ENCODE peak calls at places on chromosomes 6 and 20, in six cellular contexts. E, L, Y, Z, Q and A are unnamed samples.

GRCh38 chr6:119586250-119586882 is 236.8 kb upstream of the MAN1A1 start:
- DNase-seq in Z (no peak), Y (no peak), E (no peak), Q (no peak), L (no peak), A (no peak)

GRCh38 chr6:157241411-157241979 is 81.8 kb downstream of the TMEM242 start:
- DNase-seq in Q (no peak), Y (no peak), Z (no peak), E (no peak), L (no peak), A (no peak)

GRCh38 chr20:59078231-59078630 is 35.6 kb upstream of the PRELID3B start:
- DNase-seq in E (no peak), Y (no peak), Z (no peak), L (no peak), Q (no peak), A (no peak)

GRCh38 chr6:36615018-36615761 is 21.0 kb downstream of the SRSF3 start:
- DNase-seq in Y (no peak), L (peak; percentile 51), E (peak; percentile 29), Z (peak; percentile 58), Q (no peak), A (peak; percentile 39)

GRCh38 chr6:9504191-9504590 is 910.7 kb downstream of the TFAP2A start:
- DNase-seq in Z (no peak), Y (no peak), Q (no peak), E (peak; percentile 74), L (no peak), A (no peak)

GRCh38 chr6:66183982-66184555 is 477.0 kb upstream of the EYS start:
- DNase-seq in Y (no peak), L (no peak), Z (no peak), E (no peak), Q (no peak), A (peak; percentile 27)

GRCh38 chr20:46731770-46732169 is 22.3 kb downstream of the SLC2A10 start:
- DNase-seq in Y (no peak), E (no peak), Q (no peak), Z (no peak), L (no peak), A (no peak)

GRCh38 chr6:3114377-3114776 is 4.1 kb upstream of the BPHL start:
- DNase-seq in Y (no peak), Q (no peak), E (no peak), Z (no peak), L (no peak), A (no peak)

GRCh38 chr6:2852921-2853322 is 11.3 kb upstream of the SERPINB1 start:
- DNase-seq in Z (no peak), E (no peak), L (no peak), Q (no peak), Y (no peak), A (no peak)

GRCh38 chr20:35145141-35145564 is 2.0 kb downstream of the EDEM2 start:
- DNase-seq in Q (no peak), E (peak; percentile 85), L (peak; percentile 51), Y (no peak), Z (no peak), A (peak; percentile 41)

GRCh38 chr20:24682496-24683090 is 213.2 kb downstream of the SYNDIG1 start:
- DNase-seq in L (no peak), E (no peak), Y (no peak), Q (no peak), Z (no peak), A (no peak)